ENCODE peak calls at places on chromosomes 11 and 22, in seven cellular contexts. I is stimulated activated CD4-positive, alpha-beta T cell treated with anti-CD3 and anti-CD28 coated beads, TNF-alpha, amount 100 ng/mL, for 4 hours; U is nucleus accumbens; Z is suprapubic skin; R is activated T-cell treated with anti-CD3 and anti-CD28 coated beads for 48 hours; P is neuronal stem cell; N is HEK293T. A is an unnamed sample.

GRCh38 chr22:24153353-24153752 is 27.9 kb upstream of the SUSD2 start:
- DNase-seq in R (no peak), P (no peak), U (no peak), N (no peak), Z (no peak), I (no peak), A (no peak)

GRCh38 chr22:46135611-46136538 is 14.5 kb upstream of the PPARA start:
- DNase-seq in N (no peak), U (no peak), I (no peak), R (no peak), Z (no peak), P (no peak), A (no peak)

GRCh38 chr11:107591446-107592236 is 694 bp downstream of the ELMOD1 start:
- DNase-seq in N (peak; percentile 40), R (peak; percentile 13), P (peak; percentile 29), U (peak; percentile 51), Z (peak; percentile 57), I (no peak), A (no peak)

GRCh38 chr22:37330200-37331033 is 48.1 kb downstream of the CYTH4 start:
- DNase-seq in P (peak; percentile 88), U (peak; percentile 85), I (no peak), Z (no peak), R (peak; percentile 45), N (peak; percentile 86), A (no peak)

GRCh38 chr22:24054356-24054755 is 43.3 kb downstream of the CABIN1 start:
- DNase-seq in N (no peak), R (no peak), P (no peak), I (no peak), Z (no peak), U (no peak), A (peak; percentile 24)

GRCh38 chr11:64419818-64420485 is 61.0 kb downstream of the RPS6KA4 start:
- DNase-seq in I (no peak), U (no peak), N (no peak), P (no peak), R (no peak), Z (no peak), A (no peak)

GRCh38 chr22:27113211-27114030 is 456.0 kb downstream of the MIAT start:
- DNase-seq in N (no peak), I (no peak), Z (peak; percentile 84), R (no peak), U (peak; percentile 10), P (no peak), A (no peak)

GRCh38 chr11:63212742-63213141 is 30.7 kb downstream of the SLC22A25 start:
- DNase-seq in I (no peak), P (peak; percentile 8), Z (no peak), R (no peak), N (peak; percentile 34), U (no peak), A (no peak)

GRCh38 chr11:69674267-69674885 is 777 bp downstream of the LTO1 start:
- DNase-seq in U (no peak), N (no peak), P (no peak), Z (no peak), I (no peak), R (no peak), A (no peak)

GRCh38 chr11:74037309-74037708 is 28.4 kb upstream of the UCP3 start:
- DNase-seq in P (no peak), R (no peak), Z (no peak), I (no peak), U (no peak), N (no peak), A (no peak)

GRCh38 chr11:114953039-114953438 is 274.7 kb downstream of the NXPE2 start:
- DNase-seq in Z (no peak), P (no peak), R (no peak), U (no peak), I (no peak), N (peak; percentile 49), A (no peak)